ENCODE peak calls at places on chromosomes 6 and 20, in seven cellular contexts. V, C, U, D, J, Z and P are unnamed samples.

GRCh38 chr20:12414446-12415274 is 497.0 kb downstream of the BTBD3 start:
- DNase-seq in J (no peak), D (no peak), U (no peak), Z (no peak), V (peak; percentile 33), C (no peak), P (no peak)

GRCh38 chr20:64057628-64058498 is 5.1 kb upstream of the TCEA2 start:
- DNase-seq in V (peak; percentile 81), C (peak; percentile 76), J (peak; percentile 44), Z (peak; percentile 92), D (peak; percentile 71), U (peak; percentile 30), P (peak; percentile 73)

GRCh38 chr6:31730631-31731086 is 1.6 kb upstream of the DDAH2 start:
- DNase-seq in Z (no peak), C (no peak), J (no peak), D (no peak), U (no peak), V (peak; percentile 23), P (no peak)

GRCh38 chr6:32965901-32966300 is 2.5 kb upstream of the BRD2 start:
- DNase-seq in U (no peak), J (no peak), D (no peak), Z (no peak), V (no peak), C (no peak), P (no peak)

GRCh38 chr20:50930139-50931047 is 844 bp downstream of the ADNP start:
- DNase-seq in U (no peak), D (no peak), J (no peak), Z (peak; percentile 39), C (no peak), V (peak; percentile 77), P (peak; percentile 52)

GRCh38 chr6:108113557-108114519 is 39.3 kb upstream of the OSTM1 start:
- DNase-seq in U (peak; percentile 50), Z (peak; percentile 31), V (peak; percentile 69), C (no peak), J (no peak), D (no peak), P (no peak)

GRCh38 chr6:24394777-24395437 is 7.8 kb upstream of the MRS2 start:
- DNase-seq in D (no peak), V (no peak), U (peak; percentile 82), Z (no peak), C (no peak), J (no peak), P (no peak)

GRCh38 chr6:13404115-13404891 is 76.0 kb upstream of the TBC1D7 start:
- DNase-seq in D (no peak), Z (no peak), J (no peak), C (no peak), U (peak; percentile 24), V (no peak), P (no peak)

GRCh38 chr6:36755435-36756348 is 58.1 kb downstream of the RAB44 start:
- DNase-seq in V (no peak), Z (peak; percentile 81), J (peak; percentile 82), U (peak; percentile 70), C (peak; percentile 54), D (peak; percentile 33), P (peak; percentile 61)

GRCh38 chr20:15045246-15045645 is 707.8 kb upstream of the FLRT3 start:
- DNase-seq in C (no peak), Z (no peak), V (no peak), D (no peak), U (no peak), J (no peak), P (no peak)

GRCh38 chr6:87789198-87789899 is 87.3 kb upstream of the AKIRIN2 start:
- DNase-seq in Z (no peak), D (no peak), J (no peak), U (peak; percentile 49), C (no peak), V (peak; percentile 11), P (no peak)

GRCh38 chr6:130467146-130467545 is 101.3 kb downstream of the TMEM200A start:
- DNase-seq in D (no peak), C (no peak), J (no peak), Z (no peak), U (no peak), V (no peak), P (no peak)

GRCh38 chr20:41047975-41048305 is 19.3 kb downstream of the TOP1 start:
- DNase-seq in J (no peak), C (no peak), V (no peak), U (no peak), D (no peak), Z (no peak), P (no peak)

GRCh38 chr6:127893541-127893940 is 7.3 kb downstream of the THEMIS start:
- DNase-seq in V (peak; percentile 5), D (no peak), Z (peak; percentile 50), U (no peak), C (no peak), J (no peak), P (no peak)

GRCh38 chr6:169669889-169670288 is 31.9 kb downstream of the WDR27 start:
- DNase-seq in C (no peak), U (no peak), Z (no peak), D (no peak), V (no peak), J (no peak), P (no peak)

GRCh38 chr6:4533576-4533975 is 242.6 kb upstream of the CDYL start:
- DNase-seq in C (no peak), U (peak; percentile 47), J (no peak), D (no peak), V (no peak), Z (no peak), P (no peak)

GRCh38 chr6:128471907-128472306 is 48.5 kb downstream of the PTPRK start:
- DNase-seq in J (no peak), C (no peak), V (peak; percentile 22), D (no peak), Z (no peak), U (no peak), P (no peak)

GRCh38 chr6:139161817-139162284 is 27.0 kb downstream of the HECA start:
- DNase-seq in J (peak; percentile 66), U (no peak), C (peak; percentile 64), Z (peak; percentile 80), V (no peak), D (peak; percentile 33), P (peak; percentile 88)

GRCh38 chr6:44128020-44128917 is 915 bp downstream of the TMEM63B start:
- DNase-seq in U (no peak), V (peak; percentile 61), C (peak; percentile 18), J (no peak), D (no peak), Z (peak; percentile 36), P (no peak)

GRCh38 chr6:138692978-138693909 is 80.3 kb upstream of the CCDC28A start:
- DNase-seq in Z (peak; percentile 29), J (peak; percentile 8), U (peak; percentile 44), V (peak; percentile 89), C (peak; percentile 25), D (no peak), P (peak; percentile 38)